ENCODE peak calls at places on chromosomes 7 and 10, in nine cellular contexts. Q is gastrocnemius medialis, J is small intestine, P is heart left ventricle, W is tibial nerve, F is transverse colon, G is GM23248, Z is body of pancreas, A is fibroblast of lung. K is an unnamed sample. For H3K4me1 and H3K27me3, the result is how much of the 10 kb centered on the place peaks cover.

GRCh38 chr7:98250789-98251188 is 1.2 kb downstream of the TECPR1 start:
- DNase-seq in Q (no peak), J (peak), P (no peak), W (no peak), F (peak), G (no peak), Z (peak), A (no peak), K (no peak)

GRCh38 chr10:6292741-6293151 is 90.0 kb downstream of the PFKFB3 start:
- DNase-seq in Q (no peak), J (no peak), P (no peak), W (no peak), F (no peak), G (no peak), Z (no peak), A (no peak), K (no peak)

GRCh38 chr10:132281915-132282666 is 25.7 kb downstream of the STK32C start:
- DNase-seq in Q (peak), J (peak), P (no peak), W (no peak), F (no peak), G (no peak), Z (no peak), A (no peak), K (peak)

GRCh38 chr7:46525876-46526275 is 604.8 kb upstream of the IGFBP3 start:
- DNase-seq in Q (no peak), J (peak), P (no peak), W (no peak), F (peak), G (no peak), Z (peak), A (no peak), K (no peak)

GRCh38 chr7:46100521-46100920 is 179.4 kb upstream of the IGFBP3 start:
- DNase-seq in Q (no peak), J (no peak), P (no peak), W (no peak), F (no peak), G (no peak), Z (no peak), A (no peak), K (no peak)

GRCh38 chr10:43040482-43041256 is 36.2 kb upstream of the RET start:
- DNase-seq in Q (peak), J (no peak), P (no peak), W (peak), F (no peak), G (no peak), Z (no peak), A (no peak), K (no peak)

GRCh38 chr7:87059525-87060287 is at the start of gene ELAPOR2:
- DNase-seq in Q (peak), J (peak), P (peak), W (peak), F (peak), G (peak), Z (peak), A (peak), K (peak)

GRCh38 chr10:97016728-97017473 is 168.9 kb downstream of the SLIT1 start:
- DNase-seq in Q (no peak), J (no peak), P (no peak), W (no peak), F (no peak), G (no peak), Z (no peak), A (no peak), K (peak)

GRCh38 chr10:128210215-128211063 is 84.2 kb upstream of the MKI67 start:
- DNase-seq in Q (peak), J (peak), P (peak), W (peak), F (peak), G (peak), Z (peak), A (peak), K (peak)

GRCh38 chr7:110573862-110574528 is 516.9 kb upstream of the LRRN3 start:
- DNase-seq in Q (no peak), J (no peak), P (no peak), W (no peak), F (no peak), G (peak), Z (no peak), A (peak), K (no peak)

GRCh38 chr10:35640474-35640873 is 1.6 kb downstream of the FZD8 start:
- DNase-seq in Q (peak), J (peak), P (peak), W (peak), F (peak), G (peak), Z (peak), A (peak), K (peak)

GRCh38 chr7:151383638-151384351 is 26.0 kb downstream of the WDR86 start:
- DNase-seq in Q (no peak), J (no peak), P (peak), W (no peak), F (no peak), G (no peak), Z (no peak), A (no peak), K (no peak)

GRCh38 chr10:103668351-103669242 is 175.1 kb downstream of the NEURL1 start:
- DNase-seq in Q (peak), J (peak), P (peak), W (peak), F (peak), G (peak), Z (peak), A (peak), K (peak)

GRCh38 chr10:75234683-75235374 is 928 bp downstream of the COMTD1 start:
- DNase-seq in Q (no peak), J (no peak), P (no peak), W (no peak), F (peak), G (peak), Z (no peak), A (no peak), K (peak)

GRCh38 chr10:132654121-132654571 is 116.6 kb downstream of the INPP5A start:
- DNase-seq in Q (no peak), J (no peak), P (no peak), W (no peak), F (no peak), G (no peak), Z (no peak), A (no peak), K (no peak)

GRCh38 chr7:44220046-44220720 is 19.4 kb downstream of the YKT6 start:
- DNase-seq in Q (no peak), J (no peak), P (peak), W (peak), F (no peak), G (no peak), Z (no peak), A (no peak), K (peak)

GRCh38 chr7:29627631-29628030 is 64.0 kb downstream of the PRR15 start:
- DNase-seq in Q (no peak), J (no peak), P (no peak), W (no peak), F (no peak), G (peak), Z (no peak), A (no peak), K (no peak)

GRCh38 chr10:79929409-79929904 is 19.4 kb downstream of the SFTPD start:
- DNase-seq in Q (peak), J (peak), P (peak), W (peak), F (peak), G (peak), Z (peak), A (peak), K (peak)

GRCh38 chr10:28679941-28680752 is 2.8 kb downstream of the BAMBI start:
- DNase-seq in Q (no peak), J (no peak), P (no peak), W (no peak), F (no peak), G (no peak), Z (no peak), A (peak), K (no peak)

GRCh38 chr10:34723746-34724145 is 91.3 kb downstream of the PARD3 start:
- DNase-seq in Q (peak), J (peak), P (peak), W (no peak), F (peak), G (peak), Z (peak), A (peak), K (no peak)

GRCh38 chr10:120951288-120951687 is 100.1 kb downstream of the WDR11 start:
- DNase-seq in Q (no peak), J (peak), P (no peak), W (no peak), F (no peak), G (no peak), Z (no peak), A (no peak), K (no peak)

GRCh38 chr10:120950103-120950561 is 99.0 kb downstream of the WDR11 start:
- DNase-seq in Q (no peak), J (no peak), P (no peak), W (no peak), F (no peak), G (peak), Z (no peak), A (peak), K (peak)

GRCh38 chr10:120946497-120946896 is 95.3 kb downstream of the WDR11 start:
- DNase-seq in Q (no peak), J (no peak), P (no peak), W (no peak), F (no peak), G (no peak), Z (no peak), A (no peak), K (no peak)

GRCh38 chr10:120948889-120949382 is 97.8 kb downstream of the WDR11 start:
- DNase-seq in Q (no peak), J (peak), P (peak), W (peak), F (peak), G (peak), Z (peak), A (peak), K (peak)

DNA sequence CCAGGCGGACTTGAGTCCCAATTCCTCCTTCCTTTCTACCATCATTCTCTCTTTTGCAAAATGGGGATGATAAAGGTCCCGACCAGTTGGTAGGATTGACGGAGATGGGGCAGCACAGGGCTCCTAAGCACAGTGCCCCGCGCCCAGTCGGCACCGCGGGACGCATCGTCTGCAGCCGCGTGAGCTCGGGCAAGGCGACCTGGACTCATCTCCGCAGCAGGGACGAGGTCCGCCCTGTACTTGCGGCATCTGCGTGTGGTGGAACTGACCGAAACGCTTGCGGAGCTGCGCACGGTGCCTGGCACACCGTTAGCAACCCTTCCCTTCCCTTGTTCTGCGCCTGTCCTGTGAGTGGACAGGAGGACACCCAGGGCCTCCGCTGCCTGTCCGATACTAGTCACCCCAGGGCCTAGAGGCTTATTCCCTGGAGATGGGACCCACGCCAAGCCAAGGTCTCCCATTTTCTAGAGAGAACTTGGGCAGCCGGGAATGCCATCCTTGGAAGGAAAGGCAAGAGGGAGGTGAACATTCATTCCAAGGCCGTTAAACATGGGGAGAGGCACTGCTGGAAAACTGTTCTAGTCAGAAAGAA is 98.4 kb downstream of the WDR11 start:
- DNase-seq in Q (no peak), J (no peak), P (no peak), W (no peak), F (no peak), G (peak), Z (no peak), A (no peak), K (no peak)
- H3K4me1 ChIP-seq in Q (under half), J (under half), P (under half), W (under half), F (under half), G (under half), Z (under half), A (under half), K (under half)

DNA sequence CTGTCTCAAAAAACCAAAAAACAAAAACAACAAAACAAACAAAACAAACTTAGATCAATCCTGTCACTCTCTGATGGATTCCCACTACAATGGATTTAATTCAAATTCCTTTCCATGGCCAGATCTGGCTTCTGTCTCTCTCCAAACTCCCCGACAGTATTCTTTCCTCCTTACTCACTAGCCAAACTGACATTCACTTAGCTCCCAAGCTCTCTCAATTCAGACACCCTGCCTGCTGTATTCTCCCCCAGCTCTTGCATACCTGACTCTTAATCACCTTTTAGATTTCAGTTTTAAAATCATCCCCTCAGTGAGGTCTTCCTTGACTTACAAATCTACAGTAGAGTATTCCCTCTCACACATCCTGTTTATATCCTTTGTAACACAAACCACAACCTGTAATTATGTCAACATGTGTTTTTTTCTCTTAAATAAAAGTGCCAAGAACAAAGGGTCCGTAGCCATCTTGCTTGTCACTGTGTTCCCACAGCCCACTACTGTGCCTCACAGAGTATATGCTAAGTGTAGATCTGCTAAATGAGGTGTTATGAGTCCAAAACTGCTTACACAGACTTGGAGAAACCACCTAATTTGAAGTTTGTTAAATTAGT is 14.4 kb downstream of the HERPUD2 start:
- DNase-seq in Q (no peak), J (no peak), P (no peak), W (no peak), F (no peak), G (no peak), Z (no peak), A (no peak), K (no peak)
- H3K27ac ChIP-seq in Q (no peak), J (no peak), P (no peak), W (no peak), F (no peak), G (no peak), Z (no peak), A (no peak), K (no peak)

DNA sequence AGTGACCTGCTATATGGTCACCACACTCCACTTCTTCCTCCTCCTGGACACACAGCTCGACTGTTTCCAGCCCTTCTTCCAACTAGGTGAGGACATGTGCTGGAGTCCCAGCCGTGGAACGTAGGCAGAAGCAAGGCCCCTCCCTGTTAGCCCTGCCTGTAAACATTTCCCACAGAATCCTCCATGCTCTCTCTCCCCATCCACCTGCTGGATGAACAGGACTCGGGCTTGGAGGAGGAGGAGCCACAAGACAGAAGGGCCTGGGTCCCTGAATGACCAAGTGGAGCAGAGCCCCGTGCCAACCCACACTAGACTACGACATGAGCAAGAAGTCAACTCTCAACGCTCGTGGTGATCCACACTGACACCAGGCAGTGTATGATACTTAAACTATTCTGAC is 9.9 kb downstream of the CNPY1 start:
- DNase-seq in Q (no peak), J (no peak), P (no peak), W (no peak), F (no peak), G (no peak), Z (no peak), A (no peak), K (no peak)
- H3K27me3 ChIP-seq in Q (half or more), J (under half), P (under half), W (half or more), F (half or more), G (under half), Z (under half), A (under half), K (under half)

GRCh38 chr7:130901209-130901783 is 167.3 kb upstream of the KLF14 start:
- DNase-seq in Q (peak), J (peak), P (peak), W (no peak), F (peak), G (peak), Z (peak), A (peak), K (peak)

GRCh38 chr7:130904031-130904757 is 170.2 kb upstream of the KLF14 start:
- DNase-seq in Q (peak), J (peak), P (no peak), W (no peak), F (no peak), G (peak), Z (no peak), A (peak), K (no peak)

GRCh38 chr7:130902755-130903357 is 168.8 kb upstream of the KLF14 start:
- DNase-seq in Q (no peak), J (no peak), P (no peak), W (no peak), F (no peak), G (no peak), Z (no peak), A (no peak), K (no peak)

GRCh38 chr7:130904792-130905191 is 170.8 kb upstream of the KLF14 start:
- DNase-seq in Q (no peak), J (no peak), P (no peak), W (no peak), F (no peak), G (peak), Z (no peak), A (no peak), K (no peak)

DNA sequence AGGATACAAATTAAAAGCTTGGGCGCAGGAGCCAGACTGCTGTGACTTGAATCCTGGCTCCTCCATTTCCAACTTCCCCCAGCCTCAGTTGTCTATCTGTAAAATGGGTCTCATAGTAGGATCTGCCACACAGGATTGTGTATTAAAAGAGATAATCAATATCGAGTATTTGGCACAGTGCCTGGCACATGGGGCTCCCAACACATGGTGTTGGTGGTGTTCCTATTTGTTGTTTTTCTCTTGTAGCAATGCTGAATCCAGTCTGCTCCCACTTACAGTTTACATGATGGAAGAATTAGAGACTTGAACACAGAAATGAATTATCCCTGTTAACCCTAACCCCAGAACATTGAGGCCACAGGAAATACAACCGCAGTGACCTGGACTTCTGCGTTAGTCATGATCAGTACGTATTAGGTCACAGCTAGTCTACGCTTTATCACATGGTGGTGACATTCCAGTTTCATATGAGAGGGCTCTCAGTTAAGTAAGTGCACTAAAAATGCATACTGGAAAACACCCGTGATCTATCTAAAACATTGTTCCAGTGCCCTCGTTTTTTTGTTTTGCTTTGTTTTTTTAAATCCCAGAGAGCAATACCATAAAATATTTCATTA is 169.5 kb upstream of the KLF14 start:
- DNase-seq in Q (peak), J (peak), P (no peak), W (no peak), F (no peak), G (peak), Z (peak), A (peak), K (no peak)
- H3K4me1 ChIP-seq in Q (half or more), J (under half), P (half or more), W (half or more), F (under half), G (half or more), Z (half or more), A (under half), K (under half)

DNA sequence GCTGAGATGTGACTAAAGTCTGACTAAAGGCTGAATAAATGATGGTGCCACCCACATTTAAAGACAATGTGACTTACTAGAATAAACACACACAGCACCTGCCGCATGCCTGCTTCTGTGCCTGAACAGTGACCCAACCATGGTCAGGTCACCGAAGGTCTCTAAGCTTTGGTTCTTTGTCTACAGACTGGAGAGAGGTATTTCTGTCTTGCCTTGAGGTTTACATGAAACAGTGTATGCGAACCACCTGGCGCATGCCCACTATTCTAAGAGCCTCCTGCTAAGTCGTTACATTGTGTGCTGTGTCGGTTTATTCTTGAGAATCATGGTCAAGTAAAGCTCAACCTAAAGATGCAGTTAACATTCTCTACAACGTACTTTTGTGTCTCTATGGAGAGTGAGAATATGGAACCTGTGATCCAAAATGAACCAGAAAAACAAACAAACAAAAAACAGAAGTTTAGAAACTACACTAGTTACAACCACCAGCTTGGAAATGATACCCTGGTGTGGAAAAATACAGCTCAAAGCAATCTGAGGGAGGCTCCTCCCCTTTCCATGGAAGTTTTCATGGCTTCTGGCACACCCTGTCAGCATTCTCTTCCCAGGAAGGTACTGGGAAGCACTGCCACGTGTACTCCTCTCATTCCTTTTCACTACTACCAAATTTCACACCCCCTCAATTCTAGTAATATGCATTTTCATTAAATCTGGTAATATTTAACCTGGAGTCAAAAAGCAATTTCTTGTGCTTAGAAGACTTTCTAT is 40.0 kb downstream of the VOPP1 start:
- DNase-seq in Q (peak), J (no peak), P (no peak), W (no peak), F (no peak), G (no peak), Z (no peak), A (no peak), K (no peak)
- H3K27ac ChIP-seq in Q (peak), J (peak), P (no peak), W (peak), F (peak), G (no peak), Z (no peak), A (no peak), K (no peak)

K was measured in right cardiac atrium.